ENCODE peak calls at places on chromosomes 12 and 14, in seven cellular contexts. J is G401; B is cardiac muscle cell; L is activated CD8-positive, alpha-beta memory T cell treated with anti-CD3 and anti-CD28 coated beads, Interleukin-2, amount 50 U/mL, for 48 hours; M is iris pigment epithelial cell; V is naive thymus-derived CD4-positive, alpha-beta T cell; N is WTC11. Z is an unnamed sample.

GRCh38 chr12:3362751-3363150 is 128.3 kb upstream of the PRMT8 start:
- DNase-seq in M (no peak), L (no peak), B (no peak), J (no peak), V (no peak), N (no peak), Z (no peak)

GRCh38 chr12:32659908-32660440 is 19.1 kb upstream of the DNM1L start:
- DNase-seq in V (no peak), N (no peak), L (no peak), M (no peak), J (no peak), B (no peak), Z (no peak)

GRCh38 chr12:102052192-102053061 is 9.4 kb downstream of the WASHC3 start:
- DNase-seq in B (no peak), N (peak; percentile 17), V (no peak), M (no peak), L (no peak), J (no peak), Z (no peak)

GRCh38 chr14:20755037-20755436 is 9.3 kb downstream of the EDDM3A start:
- DNase-seq in B (no peak), L (no peak), V (no peak), N (no peak), M (no peak), J (no peak), Z (no peak)

GRCh38 chr12:29026419-29026818 is 122.7 kb upstream of the FAR2 start:
- DNase-seq in L (no peak), M (peak; percentile 8), N (no peak), B (no peak), J (no peak), V (peak; percentile 6), Z (no peak)

GRCh38 chr12:4147051-4147481 is 126.5 kb upstream of the CCND2 start:
- DNase-seq in J (no peak), M (no peak), B (no peak), V (no peak), L (no peak), N (no peak), Z (peak; percentile 45)

GRCh38 chr12:112349440-112349839 is 32.8 kb downstream of the HECTD4 start:
- DNase-seq in V (no peak), L (no peak), B (peak; percentile 10), J (peak; percentile 98), N (no peak), M (peak; percentile 6), Z (no peak)

GRCh38 chr12:54298904-54299303 is 1.9 kb downstream of the NFE2 start:
- DNase-seq in B (no peak), J (no peak), L (no peak), V (no peak), M (no peak), N (no peak), Z (no peak)

GRCh38 chr12:75641031-75641780 is 129.8 kb upstream of the KRR1 start:
- DNase-seq in B (peak; percentile 80), N (no peak), J (no peak), V (no peak), M (peak; percentile 98), L (peak; percentile 64), Z (peak; percentile 51)